ENCODE peak calls at places on chromosomes 4 and X, in eight cellular contexts. N, V, Y, P, A, M, J and G are unnamed samples.

GRCh38 chrX:154304901-154305300 is 9.3 kb downstream of the TKTL1 start:
- DNase-seq in N (no peak), V (no peak), Y (no peak), P (no peak), A (no peak), M (no peak), J (no peak), G (no peak)

GRCh38 chrX:118497180-118497814 is 1.7 kb downstream of the DOCK11 start:
- DNase-seq in N (no peak), V (no peak), Y (no peak), P (no peak), A (no peak), M (no peak), J (no peak), G (no peak)

GRCh38 chr4:93827272-93827947 is 1.1 kb upstream of the ATOH1 start:
- DNase-seq in N (no peak), V (no peak), Y (no peak), P (no peak), A (no peak), M (no peak), J (peak), G (no peak)

GRCh38 chrX:112731793-112732192 is 52.1 kb upstream of the LHFPL1 start:
- DNase-seq in N (no peak), V (peak), Y (no peak), P (no peak), A (no peak), M (no peak), J (no peak), G (no peak)

GRCh38 chrX:16484338-16484737 is 165.6 kb upstream of the S100G start:
- DNase-seq in N (peak), V (peak), Y (no peak), P (peak), A (no peak), M (no peak), J (no peak), G (no peak)

GRCh38 chr4:145279122-145279960 is 99.0 kb upstream of the OTUD4 start:
- DNase-seq in N (peak), V (peak), Y (no peak), P (peak), A (no peak), M (no peak), J (peak), G (no peak)

GRCh38 chrX:38929966-38930421 is 128.7 kb downstream of the MID1IP1 start:
- DNase-seq in N (peak), V (peak), Y (no peak), P (peak), A (no peak), M (no peak), J (peak), G (no peak)

GRCh38 chrX:149092179-149092578 is 412.9 kb downstream of the IDS start:
- DNase-seq in N (no peak), V (no peak), Y (no peak), P (no peak), A (no peak), M (no peak), J (no peak), G (no peak)

GRCh38 chr4:12689457-12689856 is 794.7 kb downstream of the RAB28 start:
- DNase-seq in N (no peak), V (no peak), Y (no peak), P (no peak), A (no peak), M (no peak), J (no peak), G (no peak)

GRCh38 chr4:139710073-139710472 is 44.5 kb downstream of the MGST2 start:
- DNase-seq in N (no peak), V (peak), Y (no peak), P (no peak), A (no peak), M (no peak), J (no peak), G (no peak)

GRCh38 chr4:7466904-7467303 is 32.2 kb upstream of the PSAPL1 start:
- DNase-seq in N (no peak), V (no peak), Y (no peak), P (no peak), A (no peak), M (no peak), J (no peak), G (no peak)

GRCh38 chrX:19195243-19195610 is 73.0 kb upstream of the ADGRG2 start:
- DNase-seq in N (no peak), V (no peak), Y (no peak), P (no peak), A (no peak), M (no peak), J (no peak), G (no peak)

GRCh38 chrX:30787012-30787411 is 102.0 kb downstream of the TAB3 start:
- DNase-seq in N (no peak), V (no peak), Y (no peak), P (no peak), A (peak), M (no peak), J (no peak), G (no peak)

GRCh38 chr4:41365726-41366125 is 109.0 kb downstream of the UCHL1 start:
- DNase-seq in N (no peak), V (no peak), Y (no peak), P (no peak), A (no peak), M (no peak), J (no peak), G (no peak)

GRCh38 chr4:107299646-107300045 is 263.5 kb upstream of the DKK2 start:
- DNase-seq in N (no peak), V (no peak), Y (no peak), P (no peak), A (no peak), M (no peak), J (no peak), G (no peak)

GRCh38 chr4:157509286-157509685 is 288.8 kb downstream of the GRIA2 start:
- DNase-seq in N (no peak), V (no peak), Y (no peak), P (no peak), A (no peak), M (no peak), J (no peak), G (no peak)

GRCh38 chr4:157514711-157515110 is 294.2 kb downstream of the GRIA2 start:
- DNase-seq in N (no peak), V (no peak), Y (no peak), P (no peak), A (no peak), M (no peak), J (peak), G (no peak)
- TF ChIP-seq CTCF in N (peak), V (no peak), Y (no peak), P (no peak), A (no peak), M (no peak), J (peak), G (peak)

GRCh38 chr4:121189811-121190210 is 25.7 kb upstream of the TNIP3 start:
- DNase-seq in N (no peak), V (no peak), Y (no peak), P (no peak), A (no peak), M (no peak), J (no peak), G (no peak)
- TF ChIP-seq CTCF in N (no peak), V (no peak), Y (no peak), P (no peak), A (no peak), M (no peak), J (no peak), G (no peak)

GRCh38 chrX:109475174-109475891 is 6.6 kb downstream of the GUCY2F start:
- DNase-seq in N (no peak), V (peak), Y (peak), P (no peak), A (peak), M (peak), J (peak), G (no peak)
- TF ChIP-seq CTCF in N (peak), V (peak), Y (peak), P (peak), A (peak), M (peak), J (peak), G (peak)

DNA sequence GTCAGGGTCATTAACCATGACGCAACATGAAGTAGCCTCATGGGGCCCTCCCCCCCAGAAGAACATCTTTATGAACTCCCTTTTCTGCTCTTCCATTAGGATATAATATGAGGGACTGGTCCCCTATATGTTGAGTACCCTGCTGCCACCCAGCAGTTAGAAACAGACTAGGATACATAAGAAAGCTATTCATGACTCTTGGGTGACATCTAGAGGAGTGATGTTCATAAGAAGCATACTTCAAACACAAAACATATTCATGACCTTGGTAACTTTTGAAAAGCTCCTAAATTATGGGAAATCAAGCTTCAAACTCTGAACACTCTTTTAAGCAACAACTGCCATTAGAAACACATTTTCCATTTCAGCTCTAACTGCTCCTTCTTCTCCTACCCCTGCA is 155.2 kb upstream of the SPIN4 start:
- DNase-seq in N (no peak), V (peak), Y (no peak), P (peak), A (no peak), M (no peak), J (peak), G (no peak)
- TF ChIP-seq CTCF in N (peak), V (no peak), Y (peak), P (peak), A (no peak), M (no peak), J (peak), G (peak)

GRCh38 chrX:113929004-113929403 is 654.9 kb upstream of the HTR2C start:
- DNase-seq in N (peak), V (peak), Y (peak), P (peak), A (peak), M (no peak), J (peak), G (no peak)
- TF ChIP-seq CTCF in N (peak), V (peak), Y (peak), P (peak), A (peak), M (peak), J (peak), G (peak)